ENCODE peak calls at places on chromosomes 12 and 14, in eight cellular contexts. G, U, B, M, T, H, I and D are unnamed samples.

GRCh38 chr12:66571361-66571760 is 107.5 kb downstream of the GRIP1 start:
- DNase-seq in G (no peak), U (no peak), B (no peak), M (no peak), T (no peak), H (no peak), I (no peak), D (no peak)

GRCh38 chr12:131987552-131987951 is 37.8 kb downstream of the EP400 start:
- DNase-seq in G (no peak), U (no peak), B (no peak), M (no peak), T (no peak), H (no peak), I (no peak), D (no peak)

GRCh38 chr12:83128529-83128928 is 441.8 kb downstream of the TMTC2 start:
- DNase-seq in G (no peak), U (no peak), B (no peak), M (no peak), T (no peak), H (no peak), I (no peak), D (no peak)

GRCh38 chr14:72742682-72743195 is 151.2 kb downstream of the DPF3 start:
- DNase-seq in G (no peak), U (no peak), B (no peak), M (no peak), T (no peak), H (no peak), I (no peak), D (no peak)

GRCh38 chr12:62604856-62605255 is 138.2 kb downstream of the MON2 start:
- DNase-seq in G (no peak), U (peak), B (no peak), M (no peak), T (no peak), H (no peak), I (no peak), D (no peak)

GRCh38 chr12:75672212-75672611 is 160.8 kb upstream of the KRR1 start:
- DNase-seq in G (no peak), U (no peak), B (no peak), M (peak), T (no peak), H (no peak), I (no peak), D (no peak)

GRCh38 chr14:90349729-90350128 is 18.0 kb upstream of the NRDE2 start:
- DNase-seq in G (no peak), U (no peak), B (no peak), M (no peak), T (no peak), H (no peak), I (no peak), D (no peak)

GRCh38 chr14:65382586-65382985 is 29.9 kb upstream of the FUT8 start:
- DNase-seq in G (no peak), U (no peak), B (no peak), M (no peak), T (no peak), H (no peak), I (no peak), D (no peak)

GRCh38 chr12:49165114-49165513 is 23.8 kb downstream of the TUBA1A start:
- DNase-seq in G (no peak), U (no peak), B (no peak), M (no peak), T (no peak), H (no peak), I (no peak), D (no peak)

GRCh38 chr12:110171186-110171538 is 47.0 kb downstream of the IFT81 start:
- DNase-seq in G (no peak), U (no peak), B (no peak), M (no peak), T (no peak), H (no peak), I (no peak), D (no peak)

GRCh38 chr12:65536876-65537661 is 258.6 kb downstream of the MSRB3 start:
- DNase-seq in G (no peak), U (peak), B (no peak), M (no peak), T (no peak), H (no peak), I (no peak), D (no peak)

GRCh38 chr12:50387487-50387886 is 8.9 kb downstream of the FAM186A start:
- DNase-seq in G (no peak), U (no peak), B (no peak), M (no peak), T (no peak), H (no peak), I (no peak), D (no peak)

GRCh38 chr12:15662303-15662980 is 126.7 kb downstream of the EPS8 start:
- DNase-seq in G (no peak), U (peak), B (no peak), M (no peak), T (no peak), H (no peak), I (no peak), D (no peak)

GRCh38 chr14:89425931-89426330 is 8.9 kb upstream of the FOXN3 start:
- DNase-seq in G (no peak), U (peak), B (no peak), M (no peak), T (no peak), H (no peak), I (no peak), D (no peak)

GRCh38 chr14:99747167-99747566 is 46.0 kb upstream of the EML1 start:
- DNase-seq in G (no peak), U (no peak), B (no peak), M (no peak), T (peak), H (no peak), I (no peak), D (no peak)